ENCODE peak calls at places on chromosome 3, in eight cellular contexts. V is Panc1, N is transverse colon, Y is HL-60, B is stomach, I is H1, W is breast epithelium, F is HepG2. M is an unnamed sample.

GRCh38 chr3:194561306-194561974 is 71.8 kb downstream of the TMEM44 start:
- DNase-seq in Y (no peak), W (no peak), N (no peak), B (no peak), I (no peak), V (no peak), F (no peak), M (peak)

GRCh38 chr3:194871143-194871863 is 185.6 kb downstream of the FAM43A start:
- DNase-seq in B (peak), V (no peak), I (no peak), Y (no peak), W (peak), N (peak), F (no peak), M (no peak)

GRCh38 chr3:183455064-183455463 is 26.6 kb upstream of the MCF2L2 start:
- DNase-seq in W (no peak), N (no peak), Y (no peak), F (peak), B (no peak), V (peak), I (no peak), M (no peak)

GRCh38 chr3:72560857-72561675 is 287.2 kb downstream of the SHQ1 start:
- DNase-seq in Y (no peak), W (no peak), N (no peak), V (no peak), I (no peak), B (no peak), F (no peak), M (no peak)

GRCh38 chr3:96354742-96355141 is 459.7 kb upstream of the EPHA6 start:
- DNase-seq in N (no peak), W (no peak), Y (no peak), I (no peak), B (no peak), V (no peak), F (no peak), M (no peak)

GRCh38 chr3:130243808-130244207 is 101.7 kb upstream of the COL6A5 start:
- DNase-seq in W (no peak), Y (no peak), B (no peak), I (no peak), F (no peak), N (no peak), V (no peak), M (no peak)

GRCh38 chr3:174126990-174127758 is 729.6 kb downstream of the NLGN1 start:
- DNase-seq in V (no peak), F (no peak), I (no peak), B (no peak), N (no peak), Y (no peak), W (no peak), M (no peak)

GRCh38 chr3:89859738-89860137 is 752.3 kb downstream of the EPHA3 start:
- DNase-seq in W (no peak), B (no peak), N (no peak), F (no peak), V (no peak), Y (no peak), I (no peak), M (no peak)

GRCh38 chr3:14123308-14124222 is 1.1 kb downstream of the CHCHD4 start:
- DNase-seq in B (no peak), V (no peak), F (no peak), Y (no peak), N (no peak), I (no peak), W (no peak), M (no peak)

GRCh38 chr3:27326211-27326948 is 42.8 kb downstream of the NEK10 start:
- DNase-seq in N (peak), Y (no peak), I (no peak), W (no peak), B (no peak), F (no peak), V (peak), M (no peak)
- TF ChIP-seq POLR2AphosphoS5 in N (peak), Y (no peak), I (no peak), W (peak), B (peak), F (no peak), V (no peak), M (no peak)

DNA sequence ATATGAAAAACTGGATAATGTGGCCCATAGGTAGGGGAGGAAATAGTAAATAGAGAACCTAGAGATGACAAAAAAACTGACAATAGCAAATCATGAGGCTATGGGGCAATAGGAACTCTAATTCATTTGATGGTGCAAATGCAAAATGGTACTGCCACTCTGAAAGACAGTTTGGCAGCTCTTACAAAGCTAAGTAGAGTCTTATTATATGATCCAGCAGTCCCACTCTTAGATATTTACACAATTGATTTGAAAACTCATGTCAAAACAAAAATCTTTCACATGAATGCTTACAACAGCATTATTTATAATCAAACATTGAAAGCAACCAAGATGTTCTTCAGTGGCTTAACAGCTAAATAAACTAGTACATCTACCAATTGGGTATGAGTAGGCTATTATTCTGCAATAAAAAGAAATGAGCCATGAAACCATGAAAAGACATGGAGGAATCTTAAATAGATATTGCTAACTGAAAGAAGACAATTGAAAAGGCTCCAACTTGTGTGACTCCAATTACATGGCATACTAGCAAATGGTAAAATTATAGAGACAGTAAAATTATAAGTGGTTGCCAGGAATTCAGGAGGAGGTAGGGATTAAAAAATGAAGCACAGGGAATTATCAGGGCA is 321.8 kb upstream of the STAC start:
- DNase-seq in V (no peak), I (no peak), F (no peak), N (no peak), W (no peak), B (no peak), Y (no peak), M (no peak)
- TF ChIP-seq POLR2AphosphoS5 in V (no peak), I (no peak), F (no peak), N (no peak), W (no peak), B (no peak), Y (no peak), M (no peak)

GRCh38 chr3:169812124-169812843 is 386 bp upstream of the LRRIQ4 start:
- DNase-seq in I (no peak), N (peak), Y (peak), F (no peak), W (peak), V (no peak), B (peak), M (no peak)

GRCh38 chr3:169812844-169813677 is at the start of the genes LRRC34 and LRRIQ4:
- DNase-seq in I (peak), N (peak), B (peak), F (no peak), W (no peak), Y (peak), V (no peak), M (no peak)

GRCh38 chr3:169815590-169816150 is 3.0 kb upstream of the LRRC34 start:
- DNase-seq in I (no peak), V (no peak), W (no peak), B (no peak), N (no peak), Y (no peak), F (no peak), M (no peak)

GRCh38 chr3:169811606-169812123 is 1.0 kb upstream of the LRRIQ4 start:
- DNase-seq in W (no peak), B (no peak), N (no peak), Y (peak), F (no peak), I (no peak), V (no peak), M (no peak)

DNA sequence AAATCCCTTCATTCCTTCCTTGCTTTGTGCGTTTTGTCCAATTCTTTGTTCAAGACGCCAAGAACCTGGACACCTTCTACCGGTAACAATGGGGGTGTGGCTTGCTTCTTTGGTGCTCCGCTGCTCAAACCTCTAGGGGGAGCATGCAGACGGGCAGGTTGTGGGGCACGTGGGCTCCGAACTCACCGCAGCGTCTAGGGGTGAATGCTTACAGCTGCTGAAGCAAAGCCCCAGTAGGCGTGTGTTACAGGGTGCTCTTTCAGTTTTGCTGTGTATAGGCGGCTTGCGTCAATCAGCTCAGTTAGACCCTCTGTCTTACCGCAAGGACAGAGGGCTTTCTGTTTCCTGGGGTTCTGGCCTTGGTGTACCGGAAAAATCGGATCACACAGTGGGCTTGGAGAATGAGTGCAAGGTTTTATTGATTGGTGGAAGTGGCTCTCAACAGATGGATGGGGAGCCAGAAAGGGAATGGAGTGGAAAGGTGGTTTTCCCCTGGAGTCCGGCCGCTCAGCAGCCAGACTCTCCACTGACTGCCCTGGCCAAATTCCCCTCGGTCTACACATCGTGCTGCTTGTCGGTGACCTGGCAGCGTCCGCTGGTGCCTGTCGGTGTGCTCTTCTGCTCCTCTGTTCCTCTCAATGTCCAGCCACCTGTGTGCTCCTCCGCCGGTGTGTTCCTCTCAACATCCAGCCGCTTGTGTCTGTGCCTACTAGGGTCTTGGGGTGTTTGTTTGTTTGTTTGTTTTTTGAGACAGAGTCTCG is 1.2 kb upstream of the LRRC34 start:
- DNase-seq in Y (peak), B (peak), W (no peak), V (no peak), N (peak), F (peak), I (peak), M (no peak)
- TF ChIP-seq POLR2AphosphoS5 in Y (no peak), B (no peak), W (no peak), V (no peak), N (no peak), F (no peak), I (no peak), M (no peak)

GRCh38 chr3:73623996-73624362 is 762 bp downstream of the PDZRN3 start:
- DNase-seq in W (peak), B (peak), Y (no peak), F (no peak), N (peak), I (peak), V (no peak), M (no peak)
- TF ChIP-seq POLR2AphosphoS5 in W (no peak), B (no peak), Y (no peak), F (no peak), N (no peak), I (no peak), V (no peak), M (no peak)

DNA sequence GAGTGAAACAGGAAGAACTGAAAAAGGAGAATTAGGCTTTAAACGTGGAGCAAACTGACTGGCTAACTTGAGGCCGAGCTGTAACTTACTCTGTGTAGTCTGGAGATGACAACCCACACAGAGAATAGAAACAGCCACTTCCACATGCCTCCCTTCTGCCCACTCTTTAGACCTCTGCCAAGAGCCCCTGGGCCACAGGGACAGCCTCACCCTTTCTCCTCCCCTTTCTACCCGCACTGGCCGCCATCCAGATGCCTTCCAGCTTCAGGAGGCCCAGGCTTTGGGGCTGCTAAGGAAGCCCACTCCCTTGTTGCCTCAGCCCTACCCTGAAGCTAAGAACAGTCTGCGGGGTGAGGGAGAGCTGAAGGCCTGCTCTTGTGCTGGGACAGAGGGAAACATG is 6.8 kb downstream of the ARHGAP31 start:
- DNase-seq in V (no peak), N (no peak), Y (no peak), I (no peak), W (no peak), F (no peak), B (no peak), M (no peak)
- TF ChIP-seq POLR2AphosphoS5 in V (no peak), N (no peak), Y (no peak), I (no peak), W (no peak), F (no peak), B (no peak), M (no peak)

GRCh38 chr3:150235799-150236198 is 172.3 kb upstream of the TSC22D2 start:
- DNase-seq in I (no peak), N (no peak), F (no peak), V (no peak), B (no peak), W (no peak), Y (no peak), M (no peak)

GRCh38 chr3:150230037-150230436 is 178.1 kb upstream of the TSC22D2 start:
- DNase-seq in N (no peak), V (no peak), Y (no peak), I (no peak), F (no peak), B (no peak), W (no peak), M (no peak)

GRCh38 chr3:150237490-150237889 is 170.6 kb upstream of the TSC22D2 start:
- DNase-seq in I (no peak), B (no peak), N (no peak), W (no peak), F (no peak), V (no peak), Y (no peak), M (no peak)

GRCh38 chr3:150236683-150237082 is 171.4 kb upstream of the TSC22D2 start:
- DNase-seq in B (no peak), Y (no peak), I (no peak), F (no peak), V (no peak), W (no peak), N (no peak), M (no peak)

GRCh38 chr3:150232992-150233451 is 175.1 kb upstream of the TSC22D2 start:
- DNase-seq in N (no peak), F (no peak), Y (no peak), I (no peak), W (no peak), V (no peak), B (peak), M (no peak)
- TF ChIP-seq POLR2AphosphoS5 in N (no peak), F (no peak), Y (no peak), I (no peak), W (no peak), V (no peak), B (no peak), M (no peak)

DNA sequence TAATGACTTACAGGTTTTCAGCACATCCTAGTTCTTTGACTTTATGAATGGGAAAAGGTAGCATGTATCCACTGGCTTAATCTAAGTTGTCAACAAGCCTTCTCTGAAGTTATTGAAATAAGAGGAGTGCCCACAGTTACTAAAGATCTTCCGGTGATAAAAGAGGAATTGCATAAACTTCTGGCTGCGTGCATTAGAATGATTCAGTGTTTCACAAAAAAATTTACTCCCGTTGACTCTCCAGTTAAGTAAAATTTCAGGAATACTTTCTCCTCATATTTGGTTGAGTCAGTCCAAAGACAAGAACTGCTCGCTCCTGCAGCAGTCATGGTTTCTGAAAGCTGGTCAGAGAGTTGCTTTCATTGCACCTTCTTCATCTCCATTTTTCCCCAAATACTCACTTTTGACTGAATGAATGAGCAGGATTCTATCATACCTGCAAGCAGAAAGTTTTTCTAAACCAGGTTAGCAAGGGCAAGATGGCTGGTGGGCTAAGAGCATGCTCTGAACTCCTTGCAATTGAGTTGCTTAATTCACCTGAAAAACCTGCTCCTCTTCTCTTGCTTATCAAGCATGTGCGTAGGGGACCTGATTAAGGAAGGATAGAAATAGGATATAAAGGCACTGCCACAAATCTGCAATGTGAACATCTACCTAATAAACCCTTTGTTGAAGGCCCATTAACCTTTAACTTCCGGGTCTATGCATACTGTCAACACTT is 64.2 kb upstream of the TIMP4 start:
- DNase-seq in V (no peak), W (no peak), Y (peak), N (no peak), F (peak), I (no peak), B (no peak), M (no peak)
- TF ChIP-seq POLR2AphosphoS5 in V (no peak), W (no peak), Y (no peak), N (no peak), F (no peak), I (no peak), B (no peak), M (no peak)

DNA sequence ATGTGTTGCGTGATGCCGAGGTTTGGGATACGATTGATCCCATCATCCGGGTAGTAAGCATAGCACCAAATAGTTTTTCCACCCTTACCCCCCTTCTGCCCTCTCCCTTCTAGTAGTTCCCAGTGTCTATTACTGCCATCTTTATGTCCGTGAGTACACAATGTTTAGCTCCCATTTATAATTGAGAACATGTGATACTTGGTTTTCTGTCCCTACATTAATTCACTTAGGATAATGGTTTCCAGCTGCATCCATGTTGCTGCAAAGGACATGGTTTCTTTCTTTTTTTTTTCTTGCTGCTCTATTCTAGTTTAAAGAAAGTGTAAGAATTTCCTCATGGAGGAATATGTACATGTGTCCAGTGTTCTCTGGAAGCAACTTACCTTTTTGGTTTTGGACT is 51.8 kb downstream of the NSUN3 start:
- DNase-seq in W (no peak), F (no peak), B (no peak), V (no peak), I (no peak), N (no peak), Y (no peak), M (no peak)
- TF ChIP-seq POLR2AphosphoS5 in W (no peak), F (no peak), B (no peak), V (no peak), I (no peak), N (no peak), Y (no peak), M (no peak)

DNA sequence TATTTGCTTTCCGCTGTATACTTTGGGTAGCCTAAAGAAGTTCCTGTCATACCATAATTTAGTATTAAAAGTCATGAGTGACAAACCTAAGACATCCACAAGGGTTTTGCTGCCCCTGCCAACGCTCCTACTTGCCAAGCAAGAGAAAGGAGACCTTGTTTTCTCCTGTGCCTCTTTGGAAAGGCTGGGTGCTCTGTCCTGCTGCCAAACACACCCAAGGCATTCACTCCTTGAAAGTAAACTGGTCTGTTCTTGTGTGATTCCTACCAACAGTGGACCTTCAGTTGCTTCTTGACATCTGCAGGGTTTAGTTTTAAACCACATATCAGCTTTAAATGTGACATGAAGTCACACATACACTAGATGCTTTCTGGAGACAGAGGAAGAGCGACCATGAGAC is 295.4 kb downstream of the SLC9A9 start:
- DNase-seq in V (no peak), N (no peak), W (no peak), B (no peak), Y (no peak), I (no peak), F (no peak), M (no peak)
- TF ChIP-seq POLR2AphosphoS5 in V (no peak), N (no peak), W (no peak), B (no peak), Y (no peak), I (no peak), F (no peak), M (no peak)